ENCODE peak calls at places on chromosomes 2 and 18, in eight cellular contexts. T is Peyer's patch, K is GM04504, D is astrocyte of the spinal cord, A is BJ, V is AG08396, O is NCI-H446, C is WERI-Rb-1. L is an unnamed sample.

GRCh38 chr18:13285874-13286273 is 67.3 kb downstream of the LDLRAD4 start:
- DNase-seq in C (no peak), T (no peak), A (no peak), K (no peak), O (no peak), D (no peak), V (no peak), L (no peak)

GRCh38 chr18:48734460-48734859 is 195.6 kb downstream of the CTIF start:
- DNase-seq in D (no peak), C (no peak), O (no peak), T (no peak), V (no peak), A (no peak), K (no peak), L (no peak)

GRCh38 chr2:231123362-231123898 is 1.4 kb downstream of the HTR2B start:
- DNase-seq in D (peak), O (no peak), K (no peak), V (no peak), A (no peak), T (no peak), C (no peak), L (peak)

GRCh38 chr2:179340678-179341077 is 76.0 kb upstream of the SESTD1 start:
- DNase-seq in V (no peak), D (peak), K (no peak), C (no peak), A (no peak), T (no peak), O (no peak), L (peak)

GRCh38 chr2:191677091-191677645 is 768 bp upstream of the NABP1 start:
- DNase-seq in K (no peak), C (no peak), T (peak), A (peak), D (peak), V (peak), O (no peak), L (peak)

GRCh38 chr2:85409719-85410583 is at the start of gene CAPG:
- DNase-seq in V (no peak), A (no peak), C (no peak), K (no peak), O (no peak), D (no peak), T (peak), L (no peak)

GRCh38 chr2:203873921-203874631 is 6.5 kb downstream of the CTLA4 start:
- DNase-seq in A (no peak), V (no peak), O (no peak), K (no peak), D (peak), C (no peak), T (no peak), L (no peak)

GRCh38 chr2:112936927-112937232 is 25.9 kb downstream of the IL37 start:
- DNase-seq in A (no peak), V (no peak), T (no peak), K (no peak), O (no peak), C (no peak), D (no peak), L (no peak)

GRCh38 chr2:220871909-220872308 is 700.2 kb downstream of the EPHA4 start:
- DNase-seq in O (no peak), C (no peak), V (no peak), T (no peak), D (no peak), A (no peak), K (no peak), L (no peak)

GRCh38 chr18:34990571-34990970 is 50.6 kb upstream of the MAPRE2 start:
- DNase-seq in C (no peak), D (peak), O (no peak), K (peak), A (no peak), T (no peak), V (no peak), L (peak)

GRCh38 chr18:8898990-8899389 is 193.6 kb downstream of the MTCL1 start:
- DNase-seq in O (no peak), A (no peak), D (no peak), V (no peak), K (no peak), T (no peak), C (peak), L (no peak)

GRCh38 chr2:120902532-120903088 is 166.9 kb downstream of the GLI2 start:
- DNase-seq in O (no peak), K (no peak), C (no peak), D (no peak), V (no peak), A (no peak), T (no peak), L (no peak)

GRCh38 chr2:224796695-224797305 is 80.6 kb upstream of the CCDC195 start:
- DNase-seq in K (no peak), A (no peak), V (no peak), C (no peak), O (no peak), T (no peak), D (no peak), L (no peak)

GRCh38 chr2:176110975-176111663 is 4.0 kb downstream of the HOXD11 start:
- DNase-seq in V (peak), T (peak), O (no peak), D (peak), K (no peak), C (peak), A (no peak), L (peak)

GRCh38 chr2:43576983-43577892 is 18.6 kb downstream of the THADA start:
- DNase-seq in C (no peak), T (peak), K (peak), V (peak), D (peak), O (peak), A (no peak), L (peak)

GRCh38 chr2:119683717-119684443 is 4.9 kb downstream of the TMEM177 start:
- DNase-seq in K (no peak), C (peak), O (no peak), T (no peak), D (peak), V (no peak), A (no peak), L (peak)

GRCh38 chr2:3307236-3307635 is 70.4 kb downstream of the EIPR1 start:
- DNase-seq in O (no peak), C (no peak), V (no peak), K (no peak), A (no peak), T (no peak), D (no peak), L (no peak)

GRCh38 chr2:6828299-6828584 is 37.5 kb downstream of the CMPK2 start:
- DNase-seq in O (peak), V (peak), T (no peak), D (peak), C (no peak), K (no peak), A (peak), L (peak)

GRCh38 chr2:156907806-156908205 is 349.7 kb upstream of the GALNT5 start:
- DNase-seq in V (no peak), A (no peak), T (no peak), C (no peak), K (no peak), D (peak), O (no peak), L (peak)

GRCh38 chr2:238120463-238121298 is 17.8 kb upstream of the KLHL30 start:
- DNase-seq in D (no peak), K (no peak), A (no peak), V (no peak), T (no peak), O (no peak), C (no peak), L (no peak)

GRCh38 chr2:207165121-207166038 is at the start of gene KLF7:
- DNase-seq in D (peak), A (no peak), O (peak), T (peak), V (peak), K (no peak), C (peak), L (peak)

GRCh38 chr2:12685145-12685544 is 31.6 kb upstream of the TRIB2 start:
- DNase-seq in D (no peak), T (no peak), O (no peak), C (no peak), A (no peak), V (no peak), K (no peak), L (peak)

GRCh38 chr18:37484893-37485834 is 80.4 kb downstream of the CELF4 start:
- DNase-seq in K (no peak), V (peak), T (no peak), C (no peak), A (no peak), O (no peak), D (no peak), L (peak)

GRCh38 chr18:49061239-49061905 is 110.6 kb upstream of the SMAD7 start:
- DNase-seq in D (no peak), O (no peak), T (no peak), V (no peak), A (no peak), K (no peak), C (no peak), L (no peak)

GRCh38 chr2:191678437-191679110 is 638 bp downstream of the NABP1 start:
- DNase-seq in O (no peak), D (no peak), V (peak), K (no peak), T (peak), A (no peak), C (peak), L (no peak)

GRCh38 chr2:241157841-241158545 is 7.7 kb downstream of the PPP1R7 start:
- DNase-seq in O (no peak), A (no peak), C (no peak), V (no peak), D (peak), K (no peak), T (no peak), L (peak)

GRCh38 chr2:196849895-196850294 is 40.7 kb upstream of the C2orf66 start:
- DNase-seq in O (peak), V (peak), C (peak), A (no peak), T (no peak), K (peak), D (peak), L (peak)

L was measured in iris pigment epithelial cell.